ENCODE peak calls at places on chromosome 1, in seven cellular contexts. L, S, H, U, R, M and N are unnamed samples.

GRCh38 chr1:44377925-44378784 is 23.1 kb upstream of the ERI3 start:
- DNase-seq in R (peak; percentile 26), L (no peak), H (peak; percentile 51), M (peak; percentile 15), U (peak; percentile 62), S (no peak), N (peak; percentile 44)

GRCh38 chr1:86913399-86913895 is 479 bp downstream of the SELENOF start:
- DNase-seq in S (no peak), L (peak; percentile 6), U (no peak), M (peak; percentile 51), R (peak; percentile 61), H (peak; percentile 38), N (peak; percentile 36)

GRCh38 chr1:201917362-201918033 is 28.8 kb downstream of the SHISA4 start:
- DNase-seq in H (no peak), R (no peak), U (peak; percentile 97), M (peak; percentile 61), L (no peak), S (peak; percentile 60), N (no peak)

GRCh38 chr1:51768971-51769601 is 109.4 kb downstream of the NRDC start:
- DNase-seq in L (no peak), U (peak; percentile 85), R (no peak), M (peak; percentile 37), S (no peak), H (peak; percentile 17), N (no peak)

GRCh38 chr1:36085686-36086526 is 2.0 kb downstream of the TEKT2 start:
- DNase-seq in S (no peak), H (no peak), L (no peak), M (no peak), U (no peak), R (no peak), N (no peak)

GRCh38 chr1:201933840-201934430 is 12.4 kb downstream of the LMOD1 start:
- DNase-seq in M (peak; percentile 10), R (no peak), S (no peak), U (peak; percentile 53), L (no peak), H (no peak), N (no peak)

GRCh38 chr1:71464016-71464415 is 383.2 kb upstream of the ZRANB2 start:
- DNase-seq in M (peak; percentile 0), L (no peak), S (no peak), R (no peak), U (peak; percentile 9), H (no peak), N (no peak)

GRCh38 chr1:172581779-172582178 is 48.8 kb downstream of the SUCO start:
- DNase-seq in H (no peak), L (no peak), R (no peak), S (no peak), U (peak; percentile 72), M (no peak), N (no peak)

GRCh38 chr1:22712502-22713271 is 2.0 kb downstream of the EPHB2 start:
- DNase-seq in U (peak; percentile 85), L (no peak), M (no peak), R (no peak), S (no peak), H (no peak), N (no peak)

GRCh38 chr1:4324621-4325020 is 329.8 kb upstream of the AJAP1 start:
- DNase-seq in M (no peak), H (no peak), S (no peak), L (no peak), U (no peak), R (no peak), N (no peak)

DNA sequence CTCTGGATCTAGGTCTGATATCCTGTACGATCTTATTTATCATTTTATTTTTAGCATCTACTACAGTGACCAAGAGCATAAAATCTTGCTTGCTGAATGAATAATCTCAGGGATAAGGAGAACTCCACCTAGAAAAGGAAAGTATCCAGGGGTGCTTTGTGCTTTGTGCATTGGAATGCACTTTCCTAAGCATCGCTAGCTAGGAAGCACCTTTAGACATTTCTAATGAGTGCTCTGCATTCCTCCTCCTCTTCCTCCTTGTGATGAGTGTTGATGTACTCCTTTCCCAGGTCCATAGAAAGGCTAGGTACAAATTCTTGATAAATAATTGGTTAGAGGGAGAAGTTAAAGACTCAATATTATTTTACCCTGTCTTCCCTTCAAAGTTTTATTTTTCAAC is 31.4 kb downstream of the TCEANC2 start:
- DNase-seq in U (no peak), L (no peak), M (no peak), R (no peak), S (no peak), H (no peak), N (no peak)
- H3K4me1 ChIP-seq in U (no peaks in the 10 kb centered on the region), L (no peaks in the 10 kb centered on the region), M (peaks cover 4% of the 10 kb centered on the region), R (no peaks in the 10 kb centered on the region), S (no peaks in the 10 kb centered on the region), H (no peaks in the 10 kb centered on the region), N (no peaks in the 10 kb centered on the region)

DNA sequence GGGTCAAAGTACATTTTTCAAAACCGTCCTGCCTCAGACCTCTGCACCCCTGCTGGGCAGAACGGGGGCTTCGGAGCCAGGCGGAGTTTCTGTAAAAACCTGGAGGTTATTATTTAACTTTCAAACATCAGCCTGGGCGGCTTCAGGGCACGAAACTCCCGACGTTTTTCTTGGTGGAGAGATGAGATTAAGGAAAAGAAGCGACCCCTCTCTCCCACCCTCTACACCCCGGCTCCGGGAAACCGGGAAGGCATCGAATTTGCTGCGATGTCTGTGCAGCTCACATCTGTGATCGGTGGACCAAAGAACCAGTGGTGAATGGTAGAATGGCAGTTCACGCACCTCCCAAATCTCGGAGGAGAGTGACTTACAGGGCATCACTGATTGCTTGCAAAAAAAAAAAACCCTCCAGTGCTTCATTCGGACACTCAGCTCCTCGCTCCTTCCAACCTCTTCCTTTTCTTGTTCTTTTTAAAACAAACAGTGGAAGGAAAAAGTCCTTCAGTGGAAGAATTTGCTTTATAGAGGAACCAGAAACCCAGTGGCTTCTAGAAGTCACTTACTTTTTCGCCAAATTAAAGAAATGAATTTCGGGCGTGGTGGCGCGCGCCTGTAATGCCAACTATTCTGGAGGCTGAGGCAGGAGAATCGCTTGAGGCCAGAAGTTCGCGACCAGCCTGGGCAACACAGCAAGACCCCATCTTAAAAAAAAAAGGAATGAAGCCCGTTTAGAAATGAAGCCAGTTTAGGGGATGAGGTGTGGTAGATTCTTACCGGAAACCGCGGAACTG is 875 bp downstream of the PHACTR4 start:
- DNase-seq in L (no peak), S (no peak), M (no peak), H (peak; percentile 21), U (peak; percentile 41), R (peak; percentile 47), N (peak; percentile 50)
- H3K4me3 ChIP-seq in L (peak overlapping the region; percentile 98), S (peak overlapping the region; percentile 97), M (peak overlapping the region; percentile 48), H (peak overlapping the region; percentile 70), U (peak overlapping the region; percentile 87), R (peak overlapping the region; percentile 88), N (peak overlapping the region; percentile 87)

GRCh38 chr1:212207118-212207517 is 78.1 kb upstream of the PPP2R5A start:
- DNase-seq in H (no peak), S (no peak), L (no peak), U (no peak), R (no peak), M (no peak), N (no peak)
- H3K27me3 ChIP-seq in H (no peaks in the 10 kb centered on the region), S (no peaks in the 10 kb centered on the region), L (no peaks in the 10 kb centered on the region), U (no peaks in the 10 kb centered on the region), R (no peaks in the 10 kb centered on the region), M (no peaks in the 10 kb centered on the region), N (no peaks in the 10 kb centered on the region)

GRCh38 chr1:9436258-9436657 is 103.0 kb upstream of the SLC25A33 start:
- DNase-seq in R (no peak), L (no peak), M (peak; percentile 28), S (no peak), H (no peak), U (no peak), N (no peak)
- H3K4me1 ChIP-seq in R (peaks cover 8% of the 10 kb centered on the region), L (no peaks in the 10 kb centered on the region), M (peaks cover 53% of the 10 kb centered on the region), S (peaks cover 26% of the 10 kb centered on the region), H (no peaks in the 10 kb centered on the region), U (peaks cover 10% of the 10 kb centered on the region), N (no peaks in the 10 kb centered on the region)

GRCh38 chr1:104905322-104905721 is 1155.6 kb downstream of the AMY1C start:
- DNase-seq in R (no peak), S (no peak), M (no peak), H (no peak), U (no peak), L (no peak), N (no peak)

DNA sequence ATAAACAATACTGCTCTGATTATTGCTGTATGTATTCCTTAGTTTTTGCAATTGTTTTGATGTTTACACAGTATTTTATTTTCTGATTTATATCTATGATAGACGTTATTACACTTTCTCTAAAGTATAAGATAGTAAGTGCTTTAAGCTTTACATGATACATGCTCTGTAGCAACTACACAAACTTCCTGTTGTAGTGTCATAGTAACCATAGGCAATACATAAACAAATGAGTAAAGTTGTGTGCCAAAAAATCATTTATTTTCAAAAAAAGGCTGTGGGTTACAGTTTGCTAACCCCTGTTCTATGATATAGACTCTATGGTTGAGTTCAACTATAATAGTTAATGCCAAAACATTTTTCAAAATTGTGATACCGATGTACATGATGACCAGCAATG is 1156.4 kb downstream of the AMY1C start:
- DNase-seq in S (no peak), L (no peak), H (no peak), M (no peak), U (no peak), R (no peak), N (no peak)
- H3K4me3 ChIP-seq in S (no peak overlapping the region), L (no peak overlapping the region), H (no peak overlapping the region), M (no peak overlapping the region), U (no peak overlapping the region), R (no peak overlapping the region), N (no peak overlapping the region)

DNA sequence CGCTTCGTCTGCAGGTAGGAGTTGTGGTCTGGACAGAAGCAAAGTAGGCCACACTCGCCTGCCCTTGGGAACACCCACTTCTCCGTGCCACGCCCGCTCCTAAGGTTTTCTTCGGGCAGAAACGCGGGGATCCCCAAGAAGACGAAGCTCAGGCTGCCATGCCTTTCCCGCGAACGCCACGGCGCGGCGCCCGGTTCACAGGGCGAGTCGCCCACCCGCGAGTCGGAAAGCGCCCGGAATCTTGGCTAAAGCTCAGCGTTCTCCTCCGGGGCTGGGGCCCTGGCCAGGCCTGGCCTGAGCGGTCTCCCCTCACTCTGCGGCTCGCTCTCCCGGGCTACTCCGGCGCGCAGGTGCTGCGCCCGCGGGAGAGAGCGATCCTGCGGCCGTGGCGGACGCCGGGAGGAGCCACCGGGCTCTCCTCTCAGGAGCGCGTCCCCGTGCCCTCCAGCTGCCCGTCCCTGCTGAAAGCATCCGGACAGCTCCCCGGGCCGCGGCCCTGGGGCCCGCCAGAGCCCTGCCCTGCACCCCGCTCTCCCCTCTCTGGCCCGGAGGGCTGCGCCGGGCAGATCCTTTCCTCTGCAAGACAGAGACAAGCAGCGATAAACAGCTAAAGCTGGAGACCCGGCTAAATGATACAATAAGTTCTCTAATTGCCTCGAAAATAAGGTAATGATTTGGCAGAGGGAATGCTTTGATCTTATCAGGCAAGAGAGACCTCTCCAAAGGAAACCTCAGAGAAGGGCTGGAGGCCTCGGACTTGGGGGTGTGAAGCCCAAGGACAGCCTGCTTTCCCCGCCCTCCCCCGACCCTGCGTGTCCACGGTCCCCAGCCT is 6.7 kb upstream of the WNT2B start:
- DNase-seq in U (peak; percentile 71), S (no peak), H (peak; percentile 65), L (peak; percentile 10), R (peak; percentile 79), M (peak; percentile 69), N (peak; percentile 30)
- H3K27me3 ChIP-seq in U (peaks cover 13% of the 10 kb centered on the region), S (no peaks in the 10 kb centered on the region), H (peaks cover 16% of the 10 kb centered on the region), L (peaks cover 26% of the 10 kb centered on the region), R (no peaks in the 10 kb centered on the region), M (no peaks in the 10 kb centered on the region), N (peaks cover 39% of the 10 kb centered on the region)

GRCh38 chr1:42934111-42934510 is 24.6 kb downstream of the SLC2A1 start:
- DNase-seq in U (no peak), H (no peak), L (no peak), M (no peak), S (no peak), R (no peak), N (no peak)
- H3K4me1 ChIP-seq in U (peaks cover 10% of the 10 kb centered on the region), H (peaks cover 97% of the 10 kb centered on the region), L (peaks cover 85% of the 10 kb centered on the region), M (peaks cover 75% of the 10 kb centered on the region), S (peaks cover 25% of the 10 kb centered on the region), R (peaks cover 45% of the 10 kb centered on the region), N (peaks cover 94% of the 10 kb centered on the region)